ENCODE peak calls at places on chromosomes 6 and 20, in ten cellular contexts. G is mucosa of descending colon; E is PC-9; U is spleen; K is A549; D is pancreas; S is naive thymus-derived CD4-positive, alpha-beta T cell; F is NT2/D1; X is Peyer's patch; C is adrenal gland. Z is an unnamed sample. For H3K4me1, the result is how much of the 10 kb centered on the place peaks cover.

GRCh38 chr6:83047065-83047754 is 18.4 kb downstream of the UBE3D start:
- DNase-seq in G (no peak), E (peak), U (no peak), K (no peak), D (no peak), S (no peak), F (no peak), X (no peak), C (no peak), Z (no peak)

GRCh38 chr6:144019929-144020328 is 11.9 kb upstream of the PLAGL1 start:
- DNase-seq in G (no peak), E (no peak), U (no peak), K (no peak), D (no peak), S (no peak), F (no peak), X (no peak), C (no peak), Z (no peak)

GRCh38 chr20:621115-621756 is 11.1 kb upstream of the TCF15 start:
- DNase-seq in G (no peak), E (no peak), U (no peak), K (no peak), D (no peak), S (no peak), F (peak), X (no peak), C (no peak), Z (no peak)

GRCh38 chr20:53917145-53918009 is 153.0 kb downstream of the BCAS1 start:
- DNase-seq in G (peak), E (peak), U (peak), K (no peak), D (peak), S (no peak), F (no peak), X (peak), C (peak), Z (no peak)

GRCh38 chr6:116218172-116218633 is 35.7 kb downstream of the TSPYL4 start:
- DNase-seq in G (no peak), E (no peak), U (no peak), K (no peak), D (no peak), S (no peak), F (no peak), X (no peak), C (no peak), Z (no peak)

GRCh38 chr6:117463762-117464665 is 18.5 kb upstream of the DCBLD1 start:
- DNase-seq in G (no peak), E (peak), U (no peak), K (no peak), D (no peak), S (no peak), F (no peak), X (no peak), C (no peak), Z (no peak)

GRCh38 chr6:139378882-139379341 is 4.5 kb upstream of the CITED2 start:
- DNase-seq in G (no peak), E (peak), U (no peak), K (peak), D (no peak), S (no peak), F (no peak), X (peak), C (peak), Z (no peak)

GRCh38 chr6:14658030-14658429 is 540.5 kb downstream of the CD83 start:
- DNase-seq in G (no peak), E (no peak), U (no peak), K (no peak), D (no peak), S (no peak), F (no peak), X (no peak), C (no peak), Z (no peak)

GRCh38 chr6:95243091-95243490 is 334.2 kb upstream of the MANEA start:
- DNase-seq in G (no peak), E (no peak), U (no peak), K (no peak), D (no peak), S (no peak), F (no peak), X (no peak), C (no peak), Z (no peak)

GRCh38 chr6:157064502-157064901 is 258.8 kb downstream of the TMEM242 start:
- DNase-seq in G (no peak), E (no peak), U (no peak), K (no peak), D (no peak), S (no peak), F (no peak), X (no peak), C (no peak), Z (no peak)
- H3K4me1 ChIP-seq in G (under half), E (half or more), U (under half), K (under half), D (under half), S (under half), F (under half), X (under half), C (under half), Z (under half)

GRCh38 chr20:23634044-23634801 is 3.5 kb downstream of the CST3 start:
- DNase-seq in G (no peak), E (no peak), U (no peak), K (no peak), D (no peak), S (no peak), F (no peak), X (no peak), C (no peak), Z (no peak)

GRCh38 chr20:23632711-23633573 is 4.8 kb downstream of the CST3 start:
- DNase-seq in G (no peak), E (no peak), U (no peak), K (no peak), D (no peak), S (no peak), F (no peak), X (no peak), C (no peak), Z (no peak)

GRCh38 chr20:23631226-23631822 is 6.4 kb downstream of the CST3 start:
- DNase-seq in G (no peak), E (no peak), U (no peak), K (no peak), D (no peak), S (no peak), F (no peak), X (no peak), C (no peak), Z (no peak)

GRCh38 chr20:23630392-23630849 is 7.3 kb downstream of the CST3 start:
- DNase-seq in G (no peak), E (no peak), U (no peak), K (no peak), D (no peak), S (no peak), F (no peak), X (no peak), C (no peak), Z (no peak)

GRCh38 chr20:23631981-23632710 is 5.6 kb downstream of the CST3 start:
- DNase-seq in G (no peak), E (no peak), U (no peak), K (no peak), D (no peak), S (no peak), F (no peak), X (no peak), C (no peak), Z (no peak)
- H3K4me1 ChIP-seq in G (under half), E (under half), U (under half), K (under half), D (under half), S (under half), F (under half), X (under half), C (under half), Z (under half)

GRCh38 chr20:41223112-41223511 is 85.8 kb downstream of the PLCG1 start:
- DNase-seq in G (no peak), E (no peak), U (no peak), K (no peak), D (no peak), S (no peak), F (no peak), X (no peak), C (no peak), Z (no peak)
- H3K4me1 ChIP-seq in G (under half), E (under half), U (under half), K (under half), D (under half), S (under half), F (under half), X (under half), C (under half), Z (under half)

GRCh38 chr6:35023601-35024000 is 117.5 kb downstream of the TCP11 start:
- DNase-seq in G (no peak), E (no peak), U (no peak), K (no peak), D (no peak), S (no peak), F (no peak), X (no peak), C (no peak), Z (no peak)
- H3K4me1 ChIP-seq in G (under half), E (under half), U (under half), K (under half), D (under half), S (under half), F (under half), X (under half), C (half or more), Z (under half)

GRCh38 chr20:50112512-50113419 is at the start of gene UBE2V1:
- DNase-seq in G (peak), E (peak), U (peak), K (peak), D (peak), S (peak), F (peak), X (peak), C (peak), Z (peak)

GRCh38 chr20:50115041-50115512 is 2.1 kb upstream of the UBE2V1 start:
- DNase-seq in G (no peak), E (no peak), U (no peak), K (no peak), D (no peak), S (no peak), F (no peak), X (no peak), C (no peak), Z (no peak)

GRCh38 chr20:50111829-50112495 is 988 bp downstream of the UBE2V1 start:
- DNase-seq in G (no peak), E (no peak), U (no peak), K (no peak), D (peak), S (no peak), F (no peak), X (peak), C (no peak), Z (no peak)

GRCh38 chr20:50115591-50116367 is 2.8 kb upstream of the UBE2V1 start:
- DNase-seq in G (peak), E (peak), U (peak), K (peak), D (peak), S (peak), F (peak), X (peak), C (peak), Z (peak)

GRCh38 chr20:50113420-50114224 is 672 bp upstream of the UBE2V1 start:
- DNase-seq in G (no peak), E (no peak), U (no peak), K (no peak), D (no peak), S (no peak), F (no peak), X (no peak), C (no peak), Z (no peak)
- H3K4me1 ChIP-seq in G (under half), E (under half), U (half or more), K (half or more), D (under half), S (half or more), F (under half), X (under half), C (under half), Z (under half)

DNA sequence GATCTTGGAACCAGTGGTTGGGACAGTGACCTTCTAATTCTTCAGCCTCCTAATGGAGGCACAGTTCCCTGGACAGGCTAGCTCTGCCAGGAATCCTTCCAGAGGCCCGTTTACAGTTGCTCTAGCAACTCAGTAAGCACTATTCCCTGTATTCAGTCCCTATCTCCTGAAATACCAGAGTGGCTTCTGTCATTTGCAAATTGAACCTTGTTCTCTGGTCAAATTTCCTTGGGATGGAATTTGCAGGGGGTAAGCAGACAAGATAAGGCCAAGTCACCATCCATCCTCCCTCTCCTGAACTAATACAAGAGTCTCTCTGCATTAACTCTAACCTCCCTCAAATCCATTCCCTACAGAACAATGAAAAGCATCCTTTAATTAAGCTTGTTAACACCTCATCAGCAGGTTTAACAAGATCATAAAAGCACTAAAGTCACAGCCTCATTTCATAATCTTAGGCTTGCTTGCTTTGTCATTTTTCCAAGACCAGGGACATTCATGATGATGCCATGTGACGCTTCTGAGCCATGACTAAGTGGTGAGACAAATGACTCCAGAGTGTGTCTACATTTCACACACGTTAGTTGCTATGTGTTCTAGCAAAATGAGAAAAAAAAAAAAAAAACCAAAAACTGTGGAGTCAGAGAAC is 37.1 kb downstream of the SLC22A23 start:
- DNase-seq in G (no peak), E (no peak), U (no peak), K (no peak), D (no peak), S (no peak), F (no peak), X (peak), C (peak), Z (no peak)
- H3K4me1 ChIP-seq in G (under half), E (half or more), U (under half), K (half or more), D (under half), S (under half), F (under half), X (under half), C (under half), Z (under half)